ENCODE peak calls at places on chromosome 4, in seven cellular contexts. One of them, this sample, is unnamed.

GRCh38 chr4:47824844-47825243 is 13.0 kb downstream of the CORIN start:
- DNase-seq in A549: no peak
- DNase-seq in cardiac fibroblast: no peak
- DNase-seq in colonic mucosa: no peak
- DNase-seq in heart right ventricle: peak; percentile 63
- DNase-seq in OCI-LY7: no peak
- DNase-seq in astrocyte: no peak
- DNase-seq in this sample: no peak

GRCh38 chr4:36177946-36178345 is 66.4 kb downstream of the ARAP2 start:
- DNase-seq in colonic mucosa: no peak
- DNase-seq in cardiac fibroblast: no peak
- DNase-seq in A549: no peak
- DNase-seq in OCI-LY7: no peak
- DNase-seq in heart right ventricle: no peak
- DNase-seq in astrocyte: peak; percentile 20
- DNase-seq in this sample: no peak

GRCh38 chr4:122503214-122503613 is 46.7 kb upstream of the IL2 start:
- DNase-seq in cardiac fibroblast: peak; percentile 3
- DNase-seq in A549: no peak
- DNase-seq in astrocyte: no peak
- DNase-seq in colonic mucosa: no peak
- DNase-seq in heart right ventricle: no peak
- DNase-seq in OCI-LY7: no peak
- DNase-seq in this sample: no peak

GRCh38 chr4:179803857-179804256 is 2361.6 kb upstream of the AGA start:
- DNase-seq in cardiac fibroblast: no peak
- DNase-seq in heart right ventricle: no peak
- DNase-seq in astrocyte: peak; percentile 39
- DNase-seq in colonic mucosa: no peak
- DNase-seq in OCI-LY7: no peak
- DNase-seq in A549: no peak
- DNase-seq in this sample: no peak

GRCh38 chr4:48490012-48490679 is at the start of gene ZAR1:
- DNase-seq in A549: no peak
- DNase-seq in colonic mucosa: no peak
- DNase-seq in astrocyte: no peak
- DNase-seq in OCI-LY7: no peak
- DNase-seq in cardiac fibroblast: no peak
- DNase-seq in heart right ventricle: peak; percentile 17
- DNase-seq in this sample: no peak

GRCh38 chr4:144894525-144894924 is 203.5 kb downstream of the ANAPC10 start:
- DNase-seq in colonic mucosa: no peak
- DNase-seq in heart right ventricle: no peak
- DNase-seq in cardiac fibroblast: peak; percentile 90
- DNase-seq in OCI-LY7: no peak
- DNase-seq in A549: no peak
- DNase-seq in astrocyte: peak; percentile 95
- DNase-seq in this sample: peak; percentile 16

GRCh38 chr4:171118091-171118490 is 695.1 kb upstream of the GALNTL6 start:
- DNase-seq in heart right ventricle: no peak
- DNase-seq in A549: no peak
- DNase-seq in astrocyte: no peak
- DNase-seq in colonic mucosa: no peak
- DNase-seq in cardiac fibroblast: no peak
- DNase-seq in OCI-LY7: no peak
- DNase-seq in this sample: no peak

GRCh38 chr4:1480720-1481119 is 74.5 kb upstream of the NKX1-1 start:
- DNase-seq in cardiac fibroblast: no peak
- DNase-seq in OCI-LY7: no peak
- DNase-seq in A549: no peak
- DNase-seq in colonic mucosa: no peak
- DNase-seq in astrocyte: no peak
- DNase-seq in heart right ventricle: no peak
- DNase-seq in this sample: no peak

GRCh38 chr4:76504613-76505465 is 69.8 kb downstream of the SHROOM3 start:
- DNase-seq in OCI-LY7: peak; percentile 32
- DNase-seq in astrocyte: peak; percentile 40
- DNase-seq in cardiac fibroblast: peak; percentile 79
- DNase-seq in colonic mucosa: no peak
- DNase-seq in A549: peak; percentile 33
- DNase-seq in heart right ventricle: no peak
- DNase-seq in this sample: peak; percentile 27

GRCh38 chr4:157423526-157424020 is 203.0 kb downstream of the GRIA2 start:
- DNase-seq in A549: no peak
- DNase-seq in OCI-LY7: no peak
- DNase-seq in cardiac fibroblast: no peak
- DNase-seq in heart right ventricle: no peak
- DNase-seq in astrocyte: no peak
- DNase-seq in colonic mucosa: no peak
- DNase-seq in this sample: no peak

GRCh38 chr4:19809989-19810388 is 441.7 kb upstream of the SLIT2 start:
- DNase-seq in heart right ventricle: no peak
- DNase-seq in astrocyte: peak; percentile 19
- DNase-seq in colonic mucosa: no peak
- DNase-seq in A549: no peak
- DNase-seq in cardiac fibroblast: no peak
- DNase-seq in OCI-LY7: no peak
- DNase-seq in this sample: no peak

GRCh38 chr4:113125418-113125817 is 76.0 kb downstream of the ANK2 start:
- DNase-seq in astrocyte: no peak
- DNase-seq in OCI-LY7: no peak
- DNase-seq in colonic mucosa: no peak
- DNase-seq in A549: no peak
- DNase-seq in heart right ventricle: no peak
- DNase-seq in cardiac fibroblast: no peak
- DNase-seq in this sample: no peak

GRCh38 chr4:24889991-24890390 is 22.9 kb downstream of the CCDC149 start:
- DNase-seq in cardiac fibroblast: no peak
- DNase-seq in OCI-LY7: no peak
- DNase-seq in heart right ventricle: no peak
- DNase-seq in astrocyte: no peak
- DNase-seq in colonic mucosa: no peak
- DNase-seq in A549: no peak
- DNase-seq in this sample: no peak

GRCh38 chr4:160836431-160836830 is 1327.4 kb downstream of the FSTL5 start:
- DNase-seq in astrocyte: no peak
- DNase-seq in A549: no peak
- DNase-seq in cardiac fibroblast: no peak
- DNase-seq in heart right ventricle: no peak
- DNase-seq in OCI-LY7: no peak
- DNase-seq in colonic mucosa: no peak
- DNase-seq in this sample: no peak

GRCh38 chr4:170990989-170991589 is 822.1 kb upstream of the GALNTL6 start:
- DNase-seq in cardiac fibroblast: no peak
- DNase-seq in colonic mucosa: no peak
- DNase-seq in heart right ventricle: no peak
- DNase-seq in A549: no peak
- DNase-seq in astrocyte: no peak
- DNase-seq in OCI-LY7: peak; percentile 37
- DNase-seq in this sample: no peak

GRCh38 chr4:124694306-124694705 is 18.2 kb downstream of the ANKRD50 start:
- DNase-seq in A549: no peak
- DNase-seq in colonic mucosa: no peak
- DNase-seq in OCI-LY7: no peak
- DNase-seq in heart right ventricle: no peak
- DNase-seq in cardiac fibroblast: no peak
- DNase-seq in astrocyte: no peak
- DNase-seq in this sample: no peak

GRCh38 chr4:19164334-19164733 is 1087.4 kb upstream of the SLIT2 start:
- DNase-seq in cardiac fibroblast: no peak
- DNase-seq in astrocyte: no peak
- DNase-seq in heart right ventricle: no peak
- DNase-seq in OCI-LY7: peak; percentile 65
- DNase-seq in colonic mucosa: no peak
- DNase-seq in A549: no peak
- DNase-seq in this sample: no peak

GRCh38 chr4:54233697-54234496 is 4.8 kb downstream of the PDGFRA start:
- DNase-seq in OCI-LY7: peak; percentile 71
- DNase-seq in colonic mucosa: peak; percentile 70
- DNase-seq in cardiac fibroblast: peak; percentile 91
- DNase-seq in astrocyte: peak; percentile 63
- DNase-seq in heart right ventricle: peak; percentile 73
- DNase-seq in A549: peak; percentile 42
- DNase-seq in this sample: peak; percentile 68

GRCh38 chr4:187478292-187479205 is 517.0 kb upstream of the ZFP42 start:
- DNase-seq in A549: no peak
- DNase-seq in colonic mucosa: no peak
- DNase-seq in heart right ventricle: no peak
- DNase-seq in OCI-LY7: no peak
- DNase-seq in astrocyte: peak; percentile 84
- DNase-seq in cardiac fibroblast: peak; percentile 65
- DNase-seq in this sample: peak; percentile 59
- H3K4me3 ChIP-seq in A549: no peak overlapping the region
- H3K4me3 ChIP-seq in colonic mucosa: no peak overlapping the region
- H3K4me3 ChIP-seq in heart right ventricle: no peak overlapping the region
- H3K4me3 ChIP-seq in OCI-LY7: no peak overlapping the region
- H3K4me3 ChIP-seq in astrocyte: peak overlapping the region; percentile 23
- H3K4me3 ChIP-seq in cardiac fibroblast: no peak overlapping the region
- H3K4me3 ChIP-seq in this sample: no peak overlapping the region

GRCh38 chr4:12244949-12245348 is 816.3 kb upstream of the HS3ST1 start:
- DNase-seq in A549: no peak
- DNase-seq in heart right ventricle: no peak
- DNase-seq in colonic mucosa: no peak
- DNase-seq in cardiac fibroblast: no peak
- DNase-seq in OCI-LY7: no peak
- DNase-seq in astrocyte: no peak
- DNase-seq in this sample: no peak

GRCh38 chr4:12239897-12240636 is 811.4 kb upstream of the HS3ST1 start:
- DNase-seq in A549: no peak
- DNase-seq in OCI-LY7: no peak
- DNase-seq in heart right ventricle: no peak
- DNase-seq in cardiac fibroblast: no peak
- DNase-seq in colonic mucosa: no peak
- DNase-seq in astrocyte: no peak
- DNase-seq in this sample: no peak

DNA sequence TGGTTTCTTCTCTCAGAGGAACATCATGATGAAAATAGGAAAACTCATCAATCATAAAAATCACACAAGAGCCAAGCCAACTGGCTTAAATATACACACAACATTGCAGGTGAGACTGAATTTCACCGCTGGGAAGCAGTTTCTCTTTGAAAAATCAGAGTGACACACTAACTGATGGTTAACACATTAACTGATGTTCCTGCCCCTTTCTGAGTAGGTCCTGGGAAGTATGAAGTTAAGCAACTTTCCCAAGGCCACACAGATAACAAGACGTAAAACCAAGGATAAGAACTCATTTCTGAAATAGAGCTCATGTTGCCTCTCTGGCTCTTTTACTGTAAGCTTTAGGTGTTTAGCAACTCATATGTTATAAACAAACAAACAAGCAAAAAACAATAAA is 813.7 kb upstream of the HS3ST1 start:
- DNase-seq in astrocyte: no peak
- DNase-seq in cardiac fibroblast: no peak
- DNase-seq in A549: no peak
- DNase-seq in OCI-LY7: no peak
- DNase-seq in colonic mucosa: no peak
- DNase-seq in heart right ventricle: no peak
- DNase-seq in this sample: no peak
- TF ChIP-seq CTCF in astrocyte: no peak
- TF ChIP-seq CTCF in cardiac fibroblast: no peak
- TF ChIP-seq CTCF in A549: no peak
- TF ChIP-seq CTCF in OCI-LY7: no peak
- TF ChIP-seq CTCF in colonic mucosa: no peak
- TF ChIP-seq CTCF in heart right ventricle: no peak
- TF ChIP-seq CTCF in this sample: no peak

GRCh38 chr4:108043536-108043935 is 53.8 kb downstream of the HADH start:
- DNase-seq in astrocyte: no peak
- DNase-seq in colonic mucosa: no peak
- DNase-seq in OCI-LY7: peak; percentile 62
- DNase-seq in A549: no peak
- DNase-seq in cardiac fibroblast: no peak
- DNase-seq in heart right ventricle: no peak
- DNase-seq in this sample: peak; percentile 75
- H3K4me3 ChIP-seq in astrocyte: no peak overlapping the region
- H3K4me3 ChIP-seq in colonic mucosa: no peak overlapping the region
- H3K4me3 ChIP-seq in OCI-LY7: peak overlapping the region; percentile 11
- H3K4me3 ChIP-seq in A549: no peak overlapping the region
- H3K4me3 ChIP-seq in cardiac fibroblast: no peak overlapping the region
- H3K4me3 ChIP-seq in heart right ventricle: no peak overlapping the region
- H3K4me3 ChIP-seq in this sample: no peak overlapping the region

GRCh38 chr4:7705062-7705461 is 234.6 kb downstream of the AFAP1 start:
- DNase-seq in heart right ventricle: peak; percentile 35
- DNase-seq in OCI-LY7: no peak
- DNase-seq in cardiac fibroblast: no peak
- DNase-seq in colonic mucosa: no peak
- DNase-seq in astrocyte: no peak
- DNase-seq in A549: no peak
- DNase-seq in this sample: no peak
- TF ChIP-seq CTCF in heart right ventricle: no peak
- TF ChIP-seq CTCF in OCI-LY7: peak; percentile 27
- TF ChIP-seq CTCF in cardiac fibroblast: no peak
- TF ChIP-seq CTCF in colonic mucosa: no peak
- TF ChIP-seq CTCF in astrocyte: no peak
- TF ChIP-seq CTCF in A549: no peak
- TF ChIP-seq CTCF in this sample: peak; percentile 5

GRCh38 chr4:107444-108429 is 16.6 kb upstream of the ZNF718 start:
- DNase-seq in OCI-LY7: no peak
- DNase-seq in A549: no peak
- DNase-seq in cardiac fibroblast: no peak
- DNase-seq in astrocyte: no peak
- DNase-seq in colonic mucosa: no peak
- DNase-seq in heart right ventricle: no peak
- DNase-seq in this sample: no peak
- H3K4me3 ChIP-seq in OCI-LY7: no peak overlapping the region
- H3K4me3 ChIP-seq in A549: no peak overlapping the region
- H3K4me3 ChIP-seq in cardiac fibroblast: no peak overlapping the region
- H3K4me3 ChIP-seq in astrocyte: no peak overlapping the region
- H3K4me3 ChIP-seq in colonic mucosa: no peak overlapping the region
- H3K4me3 ChIP-seq in heart right ventricle: peak overlapping the region; percentile 40
- H3K4me3 ChIP-seq in this sample: no peak overlapping the region

This sample was measured in HFF-Myc.